ENCODE peak calls at places on chromosomes 4 and X, in ten cellular contexts. G is GM10248; P is activated CD8-positive, alpha-beta memory T cell treated with anti-CD3 and anti-CD28 coated beads, Interleukin-2, amount 50 U/mL, for 48 hours; K is DMS153; E is iPS-NIHi11; S is NT2/D1; X is NCI-H1930; N is nephron progenitor cell; H is head of caudate nucleus; W is Caki2. M is an unnamed sample.

GRCh38 chr4:7512428-7512827 is 77.7 kb upstream of the PSAPL1 start:
- DNase-seq in G (no peak), P (no peak), K (no peak), E (peak; percentile 40), S (no peak), X (no peak), N (no peak), H (no peak), W (no peak), M (no peak)

GRCh38 chrX:115367956-115368355 is 78.4 kb downstream of the LUZP4 start:
- DNase-seq in G (no peak), P (no peak), K (no peak), E (no peak), S (no peak), X (no peak), N (no peak), H (no peak), W (no peak), M (no peak)

GRCh38 chr4:185096032-185096653 is 46.9 kb upstream of the SLC25A4 start:
- DNase-seq in G (peak; percentile 38), P (no peak), K (peak; percentile 12), E (peak; percentile 57), S (no peak), X (peak; percentile 2), N (no peak), H (no peak), W (peak; percentile 27), M (peak; percentile 36)

GRCh38 chrX:44529315-44529714 is 13.3 kb downstream of the FUNDC1 start:
- DNase-seq in G (no peak), P (no peak), K (no peak), E (no peak), S (no peak), X (no peak), N (no peak), H (no peak), W (no peak), M (no peak)

GRCh38 chr4:184897807-184898388 is 72.1 kb upstream of the ACSL1 start:
- DNase-seq in G (no peak), P (no peak), K (no peak), E (no peak), S (no peak), X (no peak), N (no peak), H (peak; percentile 12), W (no peak), M (no peak)

GRCh38 chr4:57136281-57136680 is 26.1 kb upstream of the IGFBP7 start:
- DNase-seq in G (no peak), P (no peak), K (no peak), E (no peak), S (no peak), X (no peak), N (no peak), H (no peak), W (no peak), M (no peak)

GRCh38 chr4:10099521-10100325 is 16.9 kb downstream of the WDR1 start:
- DNase-seq in G (no peak), P (no peak), K (no peak), E (no peak), S (no peak), X (no peak), N (no peak), H (peak; percentile 64), W (no peak), M (no peak)

GRCh38 chrX:20144491-20144890 is 2.9 kb upstream of the EIF1AX start:
- DNase-seq in G (no peak), P (no peak), K (no peak), E (no peak), S (no peak), X (no peak), N (no peak), H (no peak), W (no peak), M (no peak)

GRCh38 chr4:54959656-54960055 is 165.7 kb downstream of the KDR start:
- DNase-seq in G (no peak), P (no peak), K (no peak), E (no peak), S (no peak), X (no peak), N (no peak), H (no peak), W (no peak), M (no peak)

GRCh38 chr4:87965501-87965975 is 10.0 kb upstream of the SPP1 start:
- DNase-seq in G (no peak), P (no peak), K (no peak), E (peak; percentile 23), S (no peak), X (no peak), N (no peak), H (no peak), W (no peak), M (no peak)